ENCODE peak calls at places on chromosome 6, in ten cellular contexts. K, O, Y, P, U, T, Q, X, J and M are unnamed samples.

GRCh38 chr6:119858901-119859300 is 509.3 kb upstream of the MAN1A1 start:
- DNase-seq in K (no peak), O (no peak), Y (no peak), P (no peak), U (no peak), T (no peak), Q (no peak), X (no peak), J (peak), M (no peak)

GRCh38 chr6:132713355-132714134 is at the start of gene VNN1:
- DNase-seq in K (no peak), O (no peak), Y (no peak), P (no peak), U (no peak), T (no peak), Q (no peak), X (no peak), J (no peak), M (peak)

GRCh38 chr6:163230901-163231300 is 183.6 kb upstream of the QKI start:
- DNase-seq in K (no peak), O (no peak), Y (no peak), P (no peak), U (no peak), T (no peak), Q (no peak), X (no peak), J (no peak), M (no peak)

GRCh38 chr6:11093065-11093590 is 506 bp upstream of the SMIM13 start:
- DNase-seq in K (no peak), O (no peak), Y (no peak), P (peak), U (no peak), T (peak), Q (no peak), X (peak), J (no peak), M (no peak)

GRCh38 chr6:2579241-2579761 is 171.4 kb downstream of the MYLK4 start:
- DNase-seq in K (no peak), O (no peak), Y (no peak), P (no peak), U (no peak), T (no peak), Q (no peak), X (no peak), J (no peak), M (no peak)

GRCh38 chr6:37006793-37007339 is 1.4 kb downstream of the FGD2 start:
- DNase-seq in K (no peak), O (no peak), Y (no peak), P (no peak), U (no peak), T (no peak), Q (no peak), X (no peak), J (peak), M (no peak)

GRCh38 chr6:34391711-34392496 is 565 bp downstream of the NUDT3 start:
- DNase-seq in K (peak), O (peak), Y (no peak), P (peak), U (peak), T (peak), Q (peak), X (peak), J (peak), M (peak)

GRCh38 chr6:7389451-7390217 is at the start of the genes CAGE1 and RIOK1:
- DNase-seq in K (peak), O (peak), Y (peak), P (peak), U (peak), T (peak), Q (peak), X (peak), J (peak), M (peak)

GRCh38 chr6:46293641-46294316 is 123.0 kb upstream of the ENPP5 start:
- DNase-seq in K (no peak), O (no peak), Y (no peak), P (no peak), U (no peak), T (no peak), Q (no peak), X (no peak), J (no peak), M (no peak)

GRCh38 chr6:36838896-36839818 is at the start of gene CPNE5:
- DNase-seq in K (no peak), O (no peak), Y (no peak), P (no peak), U (no peak), T (no peak), Q (no peak), X (no peak), J (no peak), M (no peak)

GRCh38 chr6:105326216-105326615 is 76.7 kb downstream of the PREP start:
- DNase-seq in K (no peak), O (no peak), Y (peak), P (no peak), U (no peak), T (no peak), Q (no peak), X (no peak), J (peak), M (no peak)

GRCh38 chr6:67880939-67881705 is 754.0 kb upstream of the ADGRB3 start:
- DNase-seq in K (no peak), O (no peak), Y (no peak), P (no peak), U (no peak), T (no peak), Q (no peak), X (no peak), J (peak), M (no peak)

GRCh38 chr6:41677430-41678045 is 39.3 kb downstream of the MDFI start:
- DNase-seq in K (no peak), O (no peak), Y (no peak), P (no peak), U (no peak), T (no peak), Q (no peak), X (no peak), J (no peak), M (no peak)

GRCh38 chr6:28789553-28790083 is 134.2 kb downstream of the TRIM27 start:
- DNase-seq in K (peak), O (no peak), Y (no peak), P (no peak), U (no peak), T (peak), Q (no peak), X (peak), J (peak), M (no peak)

GRCh38 chr6:7528565-7528964 is 12.9 kb upstream of the DSP start:
- DNase-seq in K (no peak), O (no peak), Y (peak), P (no peak), U (no peak), T (no peak), Q (no peak), X (no peak), J (no peak), M (no peak)

GRCh38 chr6:10529231-10529801 is 8.2 kb downstream of the GCNT2 start:
- DNase-seq in K (no peak), O (no peak), Y (no peak), P (no peak), U (no peak), T (no peak), Q (no peak), X (no peak), J (no peak), M (no peak)

GRCh38 chr6:141203902-141204575 is 928.7 kb upstream of the GJE1 start:
- DNase-seq in K (no peak), O (no peak), Y (no peak), P (no peak), U (no peak), T (no peak), Q (no peak), X (no peak), J (peak), M (no peak)

GRCh38 chr6:11263185-11263817 is 30.8 kb upstream of the NEDD9 start:
- DNase-seq in K (no peak), O (no peak), Y (no peak), P (no peak), U (no peak), T (peak), Q (no peak), X (no peak), J (peak), M (no peak)

GRCh38 chr6:157967486-157967885 is 14.2 kb upstream of the SYNJ2 start:
- DNase-seq in K (no peak), O (no peak), Y (no peak), P (no peak), U (no peak), T (no peak), Q (no peak), X (no peak), J (no peak), M (no peak)

GRCh38 chr6:39696986-39697788 is 28.0 kb downstream of the KIF6 start:
- DNase-seq in K (no peak), O (no peak), Y (no peak), P (no peak), U (no peak), T (no peak), Q (no peak), X (no peak), J (no peak), M (no peak)

GRCh38 chr6:113856571-113857564 is at the start of gene MARCKS:
- DNase-seq in K (peak), O (no peak), Y (peak), P (no peak), U (no peak), T (peak), Q (peak), X (peak), J (peak), M (peak)

GRCh38 chr6:52664991-52665686 is 5.8 kb upstream of the TMEM14A start:
- DNase-seq in K (no peak), O (no peak), Y (no peak), P (no peak), U (no peak), T (no peak), Q (no peak), X (no peak), J (no peak), M (no peak)

GRCh38 chr6:22424196-22424595 is 127.4 kb upstream of the PRL start:
- DNase-seq in K (no peak), O (no peak), Y (no peak), P (no peak), U (no peak), T (no peak), Q (no peak), X (no peak), J (no peak), M (no peak)

GRCh38 chr6:135054238-135054574 is 416 bp downstream of the HBS1L start:
- DNase-seq in K (no peak), O (no peak), Y (no peak), P (no peak), U (no peak), T (peak), Q (no peak), X (no peak), J (no peak), M (no peak)

GRCh38 chr6:160398674-160399271 is 50.6 kb downstream of the SLC22A3 start:
- DNase-seq in K (no peak), O (no peak), Y (no peak), P (no peak), U (no peak), T (no peak), Q (no peak), X (no peak), J (peak), M (no peak)

GRCh38 chr6:56868687-56869086 is 86.2 kb upstream of the BEND6 start:
- DNase-seq in K (no peak), O (no peak), Y (peak), P (no peak), U (no peak), T (peak), Q (no peak), X (no peak), J (peak), M (no peak)

GRCh38 chr6:36149436-36149835 is 19.1 kb downstream of the MAPK13 start:
- DNase-seq in K (no peak), O (no peak), Y (no peak), P (no peak), U (no peak), T (no peak), Q (no peak), X (no peak), J (no peak), M (no peak)

GRCh38 chr6:93407186-93407585 is 12.2 kb downstream of the EPHA7 start:
- DNase-seq in K (no peak), O (no peak), Y (no peak), P (no peak), U (no peak), T (no peak), Q (no peak), X (no peak), J (no peak), M (no peak)